ENCODE peak calls at places on chromosomes 12 and 14, in seven cellular contexts. One of them, this sample, is unnamed.

GRCh38 chr12:132218915-132219314 is 74.7 kb downstream of the NOC4L start:
- DNase-seq in psoas muscle: no peak
- DNase-seq in CD4-positive, CD25-positive, alpha-beta regulatory T cell: peak; percentile 12
- DNase-seq in CD8-positive, alpha-beta T cell: peak; percentile 47
- DNase-seq in cardiac muscle cell: peak; percentile 42
- DNase-seq in IMR-90: no peak
- DNase-seq in astrocyte: no peak
- DNase-seq in this sample: no peak

GRCh38 chr14:76920572-76921175 is 94.5 kb downstream of the LRRC74A start:
- DNase-seq in cardiac muscle cell: no peak
- DNase-seq in psoas muscle: no peak
- DNase-seq in CD4-positive, CD25-positive, alpha-beta regulatory T cell: no peak
- DNase-seq in CD8-positive, alpha-beta T cell: no peak
- DNase-seq in IMR-90: no peak
- DNase-seq in astrocyte: peak; percentile 16
- DNase-seq in this sample: no peak

GRCh38 chr12:65495233-65495632 is 216.8 kb downstream of the MSRB3 start:
- DNase-seq in CD4-positive, CD25-positive, alpha-beta regulatory T cell: no peak
- DNase-seq in astrocyte: peak; percentile 87
- DNase-seq in cardiac muscle cell: no peak
- DNase-seq in CD8-positive, alpha-beta T cell: no peak
- DNase-seq in psoas muscle: no peak
- DNase-seq in IMR-90: peak; percentile 88
- DNase-seq in this sample: no peak

GRCh38 chr12:53172352-53172751 is 8.2 kb upstream of the ZNF740 start:
- DNase-seq in cardiac muscle cell: no peak
- DNase-seq in astrocyte: peak; percentile 53
- DNase-seq in IMR-90: peak; percentile 81
- DNase-seq in CD4-positive, CD25-positive, alpha-beta regulatory T cell: no peak
- DNase-seq in CD8-positive, alpha-beta T cell: no peak
- DNase-seq in psoas muscle: no peak
- DNase-seq in this sample: no peak

GRCh38 chr12:49902399-49903350 is 1.0 kb downstream of the FAIM2 start:
- DNase-seq in psoas muscle: peak; percentile 48
- DNase-seq in cardiac muscle cell: no peak
- DNase-seq in CD8-positive, alpha-beta T cell: no peak
- DNase-seq in CD4-positive, CD25-positive, alpha-beta regulatory T cell: no peak
- DNase-seq in astrocyte: no peak
- DNase-seq in IMR-90: no peak
- DNase-seq in this sample: no peak

GRCh38 chr12:120640840-120641833 is 711 bp downstream of the CABP1 start:
- DNase-seq in psoas muscle: peak; percentile 74
- DNase-seq in cardiac muscle cell: peak; percentile 90
- DNase-seq in CD4-positive, CD25-positive, alpha-beta regulatory T cell: peak; percentile 15
- DNase-seq in astrocyte: peak; percentile 45
- DNase-seq in CD8-positive, alpha-beta T cell: peak; percentile 59
- DNase-seq in IMR-90: peak; percentile 46
- DNase-seq in this sample: peak; percentile 67

GRCh38 chr14:40252817-40253447 is 820.7 kb upstream of the FBXO33 start:
- DNase-seq in cardiac muscle cell: no peak
- DNase-seq in IMR-90: no peak
- DNase-seq in CD4-positive, CD25-positive, alpha-beta regulatory T cell: no peak
- DNase-seq in astrocyte: no peak
- DNase-seq in CD8-positive, alpha-beta T cell: no peak
- DNase-seq in psoas muscle: peak; percentile 17
- DNase-seq in this sample: no peak

GRCh38 chr12:67909091-67909531 is 80.1 kb upstream of the IFNG-AS1 start:
- DNase-seq in astrocyte: peak; percentile 94
- DNase-seq in cardiac muscle cell: no peak
- DNase-seq in IMR-90: peak; percentile 75
- DNase-seq in CD8-positive, alpha-beta T cell: no peak
- DNase-seq in CD4-positive, CD25-positive, alpha-beta regulatory T cell: no peak
- DNase-seq in psoas muscle: no peak
- DNase-seq in this sample: no peak

GRCh38 chr12:132776816-132777568 is 15.4 kb upstream of the ANKLE2 start:
- DNase-seq in psoas muscle: peak; percentile 85
- DNase-seq in CD4-positive, CD25-positive, alpha-beta regulatory T cell: no peak
- DNase-seq in IMR-90: peak; percentile 76
- DNase-seq in cardiac muscle cell: no peak
- DNase-seq in astrocyte: peak; percentile 26
- DNase-seq in CD8-positive, alpha-beta T cell: no peak
- DNase-seq in this sample: no peak

GRCh38 chr12:98373019-98373554 is 142.3 kb upstream of the TMPO start:
- DNase-seq in CD4-positive, CD25-positive, alpha-beta regulatory T cell: no peak
- DNase-seq in IMR-90: peak; percentile 51
- DNase-seq in psoas muscle: no peak
- DNase-seq in astrocyte: peak; percentile 25
- DNase-seq in CD8-positive, alpha-beta T cell: no peak
- DNase-seq in cardiac muscle cell: peak; percentile 57
- DNase-seq in this sample: no peak

GRCh38 chr14:54782803-54783659 is 119.6 kb downstream of the GCH1 start:
- DNase-seq in cardiac muscle cell: no peak
- DNase-seq in CD8-positive, alpha-beta T cell: no peak
- DNase-seq in IMR-90: no peak
- DNase-seq in CD4-positive, CD25-positive, alpha-beta regulatory T cell: no peak
- DNase-seq in psoas muscle: no peak
- DNase-seq in astrocyte: no peak
- DNase-seq in this sample: peak; percentile 66

GRCh38 chr12:110084314-110085015 is 36.1 kb upstream of the C12orf76 start:
- DNase-seq in astrocyte: peak; percentile 31
- DNase-seq in CD8-positive, alpha-beta T cell: no peak
- DNase-seq in CD4-positive, CD25-positive, alpha-beta regulatory T cell: no peak
- DNase-seq in cardiac muscle cell: no peak
- DNase-seq in psoas muscle: no peak
- DNase-seq in IMR-90: no peak
- DNase-seq in this sample: no peak

GRCh38 chr14:85252011-85252410 is 277.9 kb upstream of the FLRT2 start:
- DNase-seq in IMR-90: peak; percentile 65
- DNase-seq in astrocyte: peak; percentile 60
- DNase-seq in CD8-positive, alpha-beta T cell: no peak
- DNase-seq in CD4-positive, CD25-positive, alpha-beta regulatory T cell: no peak
- DNase-seq in cardiac muscle cell: no peak
- DNase-seq in psoas muscle: no peak
- DNase-seq in this sample: no peak

GRCh38 chr12:96371787-96372699 is 28.2 kb downstream of the CDK17 start:
- DNase-seq in cardiac muscle cell: no peak
- DNase-seq in IMR-90: no peak
- DNase-seq in psoas muscle: no peak
- DNase-seq in CD4-positive, CD25-positive, alpha-beta regulatory T cell: no peak
- DNase-seq in astrocyte: no peak
- DNase-seq in CD8-positive, alpha-beta T cell: no peak
- DNase-seq in this sample: no peak

GRCh38 chr12:226401-226800 is 12.4 kb upstream of the SLC6A12 start:
- DNase-seq in IMR-90: no peak
- DNase-seq in cardiac muscle cell: no peak
- DNase-seq in psoas muscle: no peak
- DNase-seq in CD8-positive, alpha-beta T cell: no peak
- DNase-seq in CD4-positive, CD25-positive, alpha-beta regulatory T cell: no peak
- DNase-seq in astrocyte: no peak
- DNase-seq in this sample: no peak

GRCh38 chr14:101876539-101876938 is 87.8 kb upstream of the DYNC1H1 start:
- DNase-seq in IMR-90: peak; percentile 18
- DNase-seq in psoas muscle: peak; percentile 72
- DNase-seq in CD4-positive, CD25-positive, alpha-beta regulatory T cell: peak; percentile 75
- DNase-seq in CD8-positive, alpha-beta T cell: peak; percentile 66
- DNase-seq in cardiac muscle cell: peak; percentile 18
- DNase-seq in astrocyte: no peak
- DNase-seq in this sample: peak; percentile 81

GRCh38 chr12:34393086-34393820 is 371.0 kb downstream of the ALG10 start:
- DNase-seq in IMR-90: no peak
- DNase-seq in CD8-positive, alpha-beta T cell: peak; percentile 7
- DNase-seq in astrocyte: no peak
- DNase-seq in CD4-positive, CD25-positive, alpha-beta regulatory T cell: no peak
- DNase-seq in psoas muscle: peak; percentile 39
- DNase-seq in cardiac muscle cell: no peak
- DNase-seq in this sample: peak; percentile 37

GRCh38 chr12:51200156-51200555 is 17.7 kb downstream of the POU6F1 start:
- DNase-seq in CD4-positive, CD25-positive, alpha-beta regulatory T cell: no peak
- DNase-seq in IMR-90: no peak
- DNase-seq in cardiac muscle cell: no peak
- DNase-seq in CD8-positive, alpha-beta T cell: no peak
- DNase-seq in astrocyte: no peak
- DNase-seq in psoas muscle: no peak
- DNase-seq in this sample: no peak

GRCh38 chr12:105936496-105936895 is 202.3 kb downstream of the NUAK1 start:
- DNase-seq in astrocyte: no peak
- DNase-seq in psoas muscle: no peak
- DNase-seq in IMR-90: no peak
- DNase-seq in cardiac muscle cell: no peak
- DNase-seq in CD8-positive, alpha-beta T cell: no peak
- DNase-seq in CD4-positive, CD25-positive, alpha-beta regulatory T cell: no peak
- DNase-seq in this sample: no peak

GRCh38 chr12:105942316-105942715 is 196.4 kb downstream of the NUAK1 start:
- DNase-seq in cardiac muscle cell: no peak
- DNase-seq in IMR-90: no peak
- DNase-seq in CD4-positive, CD25-positive, alpha-beta regulatory T cell: no peak
- DNase-seq in astrocyte: no peak
- DNase-seq in CD8-positive, alpha-beta T cell: no peak
- DNase-seq in psoas muscle: no peak
- DNase-seq in this sample: no peak

GRCh38 chr12:105935981-105936380 is 202.8 kb downstream of the NUAK1 start:
- DNase-seq in CD4-positive, CD25-positive, alpha-beta regulatory T cell: no peak
- DNase-seq in CD8-positive, alpha-beta T cell: no peak
- DNase-seq in cardiac muscle cell: no peak
- DNase-seq in astrocyte: peak; percentile 74
- DNase-seq in IMR-90: peak; percentile 57
- DNase-seq in psoas muscle: no peak
- DNase-seq in this sample: no peak

GRCh38 chr12:105935106-105935505 is 203.6 kb downstream of the NUAK1 start:
- DNase-seq in CD4-positive, CD25-positive, alpha-beta regulatory T cell: no peak
- DNase-seq in psoas muscle: no peak
- DNase-seq in CD8-positive, alpha-beta T cell: no peak
- DNase-seq in cardiac muscle cell: no peak
- DNase-seq in astrocyte: peak; percentile 90
- DNase-seq in IMR-90: peak; percentile 29
- DNase-seq in this sample: no peak

DNA sequence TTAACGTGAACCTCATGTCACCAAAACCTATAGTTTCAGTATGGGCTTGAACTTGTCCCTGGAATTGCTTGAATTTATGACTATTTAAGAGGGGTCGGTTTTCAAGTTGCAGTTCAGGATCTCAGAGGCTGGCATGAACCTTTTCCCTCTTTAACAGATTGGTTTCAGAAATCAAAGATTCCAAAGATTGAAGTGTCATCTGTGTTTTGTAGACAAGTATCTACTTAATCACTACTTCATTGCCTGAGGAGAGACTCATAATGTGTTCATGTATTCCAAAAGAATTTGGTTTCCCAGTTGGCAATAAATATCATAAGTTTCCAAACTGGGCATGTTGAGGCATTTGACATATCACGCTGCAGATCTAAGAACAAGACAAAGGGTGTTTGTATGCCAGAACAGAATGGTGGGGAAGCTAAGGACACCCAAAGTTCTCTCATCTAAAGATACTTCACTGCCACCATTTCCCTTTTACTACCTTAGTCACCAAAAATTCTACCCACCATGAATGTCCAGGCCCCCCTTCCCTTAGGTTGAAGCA is 199.5 kb downstream of the NUAK1 start:
- DNase-seq in CD4-positive, CD25-positive, alpha-beta regulatory T cell: no peak
- DNase-seq in psoas muscle: no peak
- DNase-seq in astrocyte: no peak
- DNase-seq in IMR-90: no peak
- DNase-seq in cardiac muscle cell: no peak
- DNase-seq in CD8-positive, alpha-beta T cell: no peak
- DNase-seq in this sample: no peak
- H3K27ac ChIP-seq in CD4-positive, CD25-positive, alpha-beta regulatory T cell: no peak overlapping the region
- H3K27ac ChIP-seq in psoas muscle: no peak overlapping the region
- H3K27ac ChIP-seq in astrocyte: no peak overlapping the region
- H3K27ac ChIP-seq in IMR-90: no peak overlapping the region
- H3K27ac ChIP-seq in cardiac muscle cell: no peak overlapping the region
- H3K27ac ChIP-seq in CD8-positive, alpha-beta T cell: no peak overlapping the region
- H3K27ac ChIP-seq in this sample: no peak overlapping the region

GRCh38 chr14:22842211-22843122 is 6.1 kb downstream of the MMP14 start:
- DNase-seq in CD4-positive, CD25-positive, alpha-beta regulatory T cell: no peak
- DNase-seq in astrocyte: no peak
- DNase-seq in CD8-positive, alpha-beta T cell: no peak
- DNase-seq in psoas muscle: peak; percentile 34
- DNase-seq in IMR-90: no peak
- DNase-seq in cardiac muscle cell: no peak
- DNase-seq in this sample: peak; percentile 36

GRCh38 chr14:22843123-22843925 is 6.9 kb downstream of the MMP14 start:
- DNase-seq in IMR-90: no peak
- DNase-seq in cardiac muscle cell: no peak
- DNase-seq in psoas muscle: peak; percentile 22
- DNase-seq in CD8-positive, alpha-beta T cell: no peak
- DNase-seq in astrocyte: no peak
- DNase-seq in CD4-positive, CD25-positive, alpha-beta regulatory T cell: no peak
- DNase-seq in this sample: peak; percentile 37

GRCh38 chr14:22839159-22839779 is 2.9 kb downstream of the MMP14 start:
- DNase-seq in astrocyte: no peak
- DNase-seq in cardiac muscle cell: no peak
- DNase-seq in CD4-positive, CD25-positive, alpha-beta regulatory T cell: no peak
- DNase-seq in IMR-90: peak; percentile 54
- DNase-seq in CD8-positive, alpha-beta T cell: no peak
- DNase-seq in psoas muscle: peak; percentile 63
- DNase-seq in this sample: peak; percentile 41

GRCh38 chr14:22841769-22842168 is 5.4 kb downstream of the MMP14 start:
- DNase-seq in CD8-positive, alpha-beta T cell: no peak
- DNase-seq in IMR-90: no peak
- DNase-seq in astrocyte: no peak
- DNase-seq in cardiac muscle cell: no peak
- DNase-seq in CD4-positive, CD25-positive, alpha-beta regulatory T cell: no peak
- DNase-seq in psoas muscle: no peak
- DNase-seq in this sample: peak; percentile 15

GRCh38 chr14:22841311-22841710 is 4.9 kb downstream of the MMP14 start:
- DNase-seq in CD4-positive, CD25-positive, alpha-beta regulatory T cell: no peak
- DNase-seq in astrocyte: no peak
- DNase-seq in CD8-positive, alpha-beta T cell: no peak
- DNase-seq in psoas muscle: peak; percentile 37
- DNase-seq in IMR-90: no peak
- DNase-seq in cardiac muscle cell: no peak
- DNase-seq in this sample: peak; percentile 31
- H3K4me1 ChIP-seq in CD4-positive, CD25-positive, alpha-beta regulatory T cell: peaks cover 11% of the 10 kb centered on the region
- H3K4me1 ChIP-seq in astrocyte: peaks cover 23% of the 10 kb centered on the region
- H3K4me1 ChIP-seq in CD8-positive, alpha-beta T cell: peaks cover 19% of the 10 kb centered on the region
- H3K4me1 ChIP-seq in psoas muscle: peaks cover 6% of the 10 kb centered on the region
- H3K4me1 ChIP-seq in IMR-90: peaks cover 23% of the 10 kb centered on the region
- H3K4me1 ChIP-seq in cardiac muscle cell: peaks cover 11% of the 10 kb centered on the region
- H3K4me1 ChIP-seq in this sample: peaks cover 40% of the 10 kb centered on the region

DNA sequence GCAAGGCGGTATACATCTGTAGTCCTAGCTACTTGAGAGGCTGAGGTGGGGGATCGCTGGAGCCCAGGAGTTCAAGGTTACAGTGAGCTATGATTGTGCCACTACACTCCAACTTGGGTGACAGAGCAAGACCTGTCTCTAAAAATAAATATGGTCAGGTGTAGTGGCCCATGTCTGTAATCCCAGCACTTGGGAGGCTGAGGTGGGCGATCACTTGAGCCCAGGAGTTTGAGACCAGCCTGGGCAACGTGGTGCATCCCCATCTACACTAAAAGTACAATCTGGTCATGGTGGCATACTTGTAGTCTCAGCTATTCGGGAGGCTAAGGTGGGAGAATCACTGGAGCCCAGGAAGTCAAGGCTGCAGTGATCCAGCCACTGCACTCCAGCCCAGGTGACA is 40.6 kb downstream of the HECTD1 start:
- DNase-seq in astrocyte: no peak
- DNase-seq in CD4-positive, CD25-positive, alpha-beta regulatory T cell: no peak
- DNase-seq in cardiac muscle cell: no peak
- DNase-seq in psoas muscle: no peak
- DNase-seq in CD8-positive, alpha-beta T cell: no peak
- DNase-seq in IMR-90: no peak
- DNase-seq in this sample: no peak
- H3K27ac ChIP-seq in astrocyte: no peak overlapping the region
- H3K27ac ChIP-seq in CD4-positive, CD25-positive, alpha-beta regulatory T cell: no peak overlapping the region
- H3K27ac ChIP-seq in cardiac muscle cell: no peak overlapping the region
- H3K27ac ChIP-seq in psoas muscle: peak overlapping the region; percentile 76
- H3K27ac ChIP-seq in CD8-positive, alpha-beta T cell: no peak overlapping the region
- H3K27ac ChIP-seq in IMR-90: no peak overlapping the region
- H3K27ac ChIP-seq in this sample: no peak overlapping the region

GRCh38 chr14:36950812-36951211 is 221.6 kb downstream of the SLC25A21 start:
- DNase-seq in astrocyte: no peak
- DNase-seq in psoas muscle: no peak
- DNase-seq in cardiac muscle cell: no peak
- DNase-seq in CD8-positive, alpha-beta T cell: no peak
- DNase-seq in CD4-positive, CD25-positive, alpha-beta regulatory T cell: no peak
- DNase-seq in IMR-90: no peak
- DNase-seq in this sample: no peak
- H3K4me1 ChIP-seq in astrocyte: no peaks in the 10 kb centered on the region
- H3K4me1 ChIP-seq in psoas muscle: no peaks in the 10 kb centered on the region
- H3K4me1 ChIP-seq in cardiac muscle cell: no peaks in the 10 kb centered on the region
- H3K4me1 ChIP-seq in CD8-positive, alpha-beta T cell: no peaks in the 10 kb centered on the region
- H3K4me1 ChIP-seq in CD4-positive, CD25-positive, alpha-beta regulatory T cell: no peaks in the 10 kb centered on the region
- H3K4me1 ChIP-seq in IMR-90: peaks cover 2% of the 10 kb centered on the region
- H3K4me1 ChIP-seq in this sample: no peaks in the 10 kb centered on the region